ENCODE peak calls at places on chromosome 18, in eight cellular contexts. C is lower leg skin; E is A549; Q is A673; G is kidney epithelial cell; T is fibroblast of mammary gland; V is GM10248; S is CD8-positive, alpha-beta T cell. N is an unnamed sample.

GRCh38 chr18:75164479-75164878 is 44.5 kb downstream of the PTGR3 start:
- DNase-seq in C (peak), G (no peak), V (no peak), E (no peak), Q (no peak), S (no peak), T (no peak), N (no peak)

GRCh38 chr18:79458131-79458838 is 62.6 kb downstream of the NFATC1 start:
- DNase-seq in Q (no peak), T (peak), S (no peak), G (peak), E (peak), C (peak), V (no peak), N (peak)

GRCh38 chr18:38611036-38611964 is 1045.7 kb upstream of the CELF4 start:
- DNase-seq in T (no peak), C (no peak), Q (no peak), G (no peak), V (peak), E (no peak), S (no peak), N (no peak)

GRCh38 chr18:58996131-58996632 is 131.5 kb downstream of the ZNF532 start:
- DNase-seq in T (peak), S (no peak), G (no peak), E (no peak), C (no peak), V (no peak), Q (peak), N (no peak)

GRCh38 chr18:55878224-55878623 is 290.2 kb upstream of the TCF4 start:
- DNase-seq in C (no peak), T (peak), S (no peak), V (peak), Q (no peak), E (no peak), G (no peak), N (no peak)

GRCh38 chr18:42112657-42113420 is 157.8 kb downstream of the PIK3C3 start:
- DNase-seq in S (no peak), Q (no peak), T (peak), C (no peak), G (no peak), V (no peak), E (no peak), N (no peak)

GRCh38 chr18:11963991-11964484 is 17.3 kb upstream of the IMPA2 start:
- DNase-seq in G (no peak), Q (no peak), S (no peak), E (no peak), V (no peak), C (no peak), T (peak), N (no peak)

GRCh38 chr18:2625217-2625616 is 30.3 kb upstream of the SMCHD1 start:
- DNase-seq in Q (no peak), G (no peak), V (no peak), S (no peak), C (no peak), E (no peak), T (no peak), N (no peak)

GRCh38 chr18:56716692-56717146 is 65.6 kb downstream of the WDR7 start:
- DNase-seq in G (no peak), Q (no peak), S (no peak), C (no peak), T (no peak), V (peak), E (no peak), N (no peak)

GRCh38 chr18:44464401-44465185 is 216.1 kb upstream of the SETBP1 start:
- DNase-seq in E (no peak), G (no peak), S (no peak), C (peak), Q (no peak), V (no peak), T (peak), N (no peak)

GRCh38 chr18:50280707-50281294 is 522 bp downstream of the MBD1 start:
- DNase-seq in S (no peak), G (no peak), T (no peak), E (no peak), Q (no peak), V (no peak), C (no peak), N (no peak)

GRCh38 chr18:68215931-68216330 is 499.0 kb downstream of the TMX3 start:
- DNase-seq in T (peak), Q (no peak), E (no peak), V (no peak), G (no peak), C (no peak), S (no peak), N (no peak)

GRCh38 chr18:60279394-60279793 is 93.2 kb downstream of the MC4R start:
- DNase-seq in T (no peak), E (no peak), S (no peak), V (no peak), G (no peak), Q (no peak), C (no peak), N (no peak)

GRCh38 chr18:7452331-7452730 is 114.8 kb upstream of the PTPRM start:
- DNase-seq in S (no peak), Q (no peak), T (peak), V (peak), G (no peak), C (no peak), E (peak), N (no peak)

GRCh38 chr18:62632788-62633455 is 82.4 kb upstream of the PHLPP1 start:
- DNase-seq in T (no peak), E (no peak), C (no peak), G (no peak), V (no peak), S (no peak), Q (no peak), N (no peak)

DNA sequence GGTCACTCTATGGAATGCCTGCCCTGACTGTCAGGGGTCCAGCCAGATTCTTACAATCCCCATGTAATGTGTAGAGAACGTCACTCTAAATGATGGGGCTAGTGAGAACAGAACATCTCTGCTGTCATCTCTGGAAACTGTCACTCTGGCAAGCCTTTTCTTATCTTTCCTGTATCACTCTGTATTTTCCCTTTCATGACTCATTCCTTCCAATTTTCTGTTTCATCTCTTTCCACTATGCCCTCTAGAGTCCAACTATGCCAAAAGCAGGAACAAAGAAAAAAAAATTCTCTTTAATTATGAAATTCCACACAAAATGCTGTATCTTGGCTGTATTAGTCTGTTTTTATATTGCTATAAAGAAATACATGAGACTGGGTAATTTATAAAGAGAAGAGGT is 608.8 kb downstream of the ADCYAP1 start:
- DNase-seq in V (no peak), C (no peak), S (no peak), G (no peak), Q (no peak), T (no peak), E (no peak), N (no peak)
- TF ChIP-seq CTCF in V (no peak), C (no peak), S (no peak), G (peak), Q (peak), T (no peak), E (no peak), N (no peak)

DNA sequence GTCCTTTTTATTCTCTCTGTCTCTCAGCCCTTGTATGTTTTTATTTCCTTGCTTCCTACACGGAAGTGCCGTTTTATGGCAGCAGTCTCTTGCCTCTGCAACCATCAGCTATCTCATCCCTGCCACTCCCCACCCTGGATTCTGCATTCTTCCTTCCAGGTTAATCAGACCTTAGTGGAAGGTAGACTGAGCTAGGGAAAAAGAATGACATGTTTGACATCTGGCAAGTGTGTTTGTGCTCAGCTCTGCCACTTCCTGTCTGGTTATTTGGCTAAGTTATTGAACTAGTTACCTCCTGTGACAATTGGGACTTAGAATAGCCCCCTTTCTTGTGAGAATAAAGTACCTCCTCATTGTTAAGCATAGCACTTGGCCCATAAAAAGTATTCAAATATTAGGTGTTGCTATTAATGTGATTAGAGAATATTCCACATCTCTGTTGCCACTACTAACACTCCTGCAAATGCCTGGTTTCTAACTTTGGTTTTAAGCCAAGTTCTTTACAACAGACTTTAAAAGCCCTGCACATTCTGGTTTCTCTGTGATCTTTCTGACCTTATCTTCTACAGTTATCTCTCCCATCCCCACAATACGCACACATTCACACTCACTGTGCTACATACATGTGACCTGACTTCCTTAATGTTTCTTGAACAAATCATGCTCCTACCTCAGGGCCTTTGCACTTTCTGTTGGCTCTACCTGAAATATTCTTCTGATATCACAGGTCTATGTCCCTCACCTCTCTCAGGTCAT is 10.8 kb upstream of the MAPRE2 start:
- DNase-seq in G (no peak), V (no peak), T (no peak), S (no peak), E (no peak), Q (no peak), C (no peak), N (no peak)
- TF ChIP-seq CTCF in G (no peak), V (no peak), T (no peak), S (no peak), E (no peak), Q (no peak), C (no peak), N (no peak)

GRCh38 chr18:52451851-52452250 is 111.9 kb downstream of the DCC start:
- DNase-seq in S (no peak), E (no peak), G (no peak), Q (no peak), C (no peak), V (no peak), T (no peak), N (no peak)
- TF ChIP-seq CTCF in S (no peak), E (no peak), G (no peak), Q (peak), C (no peak), V (no peak), T (no peak), N (no peak)

GRCh38 chr18:54777118-54777791 is 51.0 kb upstream of the RAB27B start:
- DNase-seq in E (no peak), V (no peak), Q (no peak), G (no peak), T (no peak), S (no peak), C (no peak), N (no peak)

GRCh38 chr18:54774971-54775665 is 53.2 kb upstream of the RAB27B start:
- DNase-seq in C (no peak), E (no peak), V (no peak), Q (no peak), T (no peak), S (no peak), G (no peak), N (no peak)

GRCh38 chr18:54774423-54774822 is 53.9 kb upstream of the RAB27B start:
- DNase-seq in S (no peak), G (no peak), C (no peak), T (peak), Q (no peak), V (no peak), E (no peak), N (no peak)

GRCh38 chr18:54776282-54776977 is 51.8 kb upstream of the RAB27B start:
- DNase-seq in G (peak), S (no peak), C (peak), Q (peak), T (peak), V (no peak), E (peak), N (peak)

DNA sequence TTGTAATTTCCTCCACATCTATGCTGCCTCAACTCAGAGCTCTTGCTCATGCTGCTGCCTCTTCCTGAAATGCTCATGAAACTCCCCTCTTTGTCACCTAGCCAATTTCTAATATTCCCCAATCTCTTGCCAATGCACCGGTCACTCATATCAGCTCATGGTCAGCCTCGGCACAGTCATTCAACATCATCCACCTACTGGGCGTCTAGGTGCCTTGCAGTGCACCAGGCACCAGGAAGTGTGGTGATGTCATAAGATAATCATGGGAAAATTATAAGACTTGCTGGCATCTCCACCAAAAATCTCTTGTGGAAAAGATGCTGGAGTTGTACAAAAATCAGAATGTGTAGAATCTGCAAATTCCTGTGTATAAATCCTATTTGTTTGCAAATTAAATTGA is 52.6 kb upstream of the RAB27B start:
- DNase-seq in E (peak), G (peak), C (no peak), Q (no peak), V (no peak), T (peak), S (no peak), N (no peak)
- TF ChIP-seq CTCF in E (peak), G (peak), C (no peak), Q (no peak), V (no peak), T (peak), S (no peak), N (no peak)

DNA sequence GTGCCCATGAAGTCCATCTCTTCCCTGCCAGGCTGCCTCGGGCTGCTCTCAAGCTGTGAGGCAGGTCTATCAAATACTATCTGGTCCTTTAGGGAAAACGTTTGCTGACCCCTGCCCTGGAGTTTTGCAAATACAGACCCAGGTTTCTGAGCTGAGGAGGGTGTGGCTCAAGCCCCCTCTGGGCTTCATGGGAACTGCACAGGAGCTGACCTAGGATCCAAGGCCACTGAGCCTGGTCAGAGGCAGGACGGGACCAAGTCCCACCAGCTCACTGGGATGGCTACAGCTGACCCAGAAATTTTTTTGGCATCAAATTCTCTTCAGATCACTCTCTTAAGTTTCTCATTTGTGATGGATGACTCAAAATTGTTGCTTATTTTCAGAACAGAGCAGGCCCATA is 14.1 kb downstream of the ZNF516 start:
- DNase-seq in T (no peak), C (no peak), G (no peak), Q (no peak), E (peak), V (no peak), S (no peak), N (no peak)
- TF ChIP-seq CTCF in T (peak), C (no peak), G (peak), Q (peak), E (no peak), V (no peak), S (no peak), N (no peak)